ENCODE peak calls at places on chromosomes 5 and 9, in five cellular contexts. M is GM13977, V is AG08395, U is NCI-H1105, I is T1000. W is an unnamed sample.

GRCh38 chr5:151612689-151613427 is 21.7 kb upstream of the FAT2 start:
- DNase-seq in I (no peak), M (peak; percentile 61), V (no peak), U (no peak), W (no peak)

GRCh38 chr5:1975406-1975715 is 92.6 kb upstream of the IRX4 start:
- DNase-seq in I (no peak), V (no peak), U (peak; percentile 58), M (no peak), W (no peak)

GRCh38 chr5:27876071-27876470 is 837.7 kb upstream of the CDH9 start:
- DNase-seq in U (no peak), M (no peak), I (no peak), V (no peak), W (no peak)

GRCh38 chr5:171574374-171574773 is 154.9 kb downstream of the FGF18 start:
- DNase-seq in U (no peak), V (no peak), I (no peak), M (no peak), W (no peak)

GRCh38 chr9:18520395-18520794 is 46.4 kb downstream of the ADAMTSL1 start:
- DNase-seq in V (no peak), U (no peak), M (no peak), I (no peak), W (no peak)

GRCh38 chr9:68740561-68740960 is 35.5 kb downstream of the PIP5K1B start:
- DNase-seq in M (no peak), V (no peak), U (no peak), I (no peak), W (no peak)

GRCh38 chr9:14271078-14271673 is 42.8 kb downstream of the NFIB start:
- DNase-seq in V (no peak), I (peak; percentile 6), U (peak; percentile 96), M (no peak), W (peak; percentile 67)

GRCh38 chr9:77475641-77476473 is 172.3 kb downstream of the GNA14 start:
- DNase-seq in U (no peak), M (peak; percentile 45), I (no peak), V (peak; percentile 78), W (no peak)

GRCh38 chr5:14156611-14157493 is 13.7 kb downstream of the TRIO start:
- DNase-seq in U (no peak), V (peak; percentile 89), M (peak; percentile 65), I (peak; percentile 52), W (no peak)

GRCh38 chr5:150412319-150413175 is at the start of gene CD74:
- DNase-seq in V (peak; percentile 50), U (no peak), M (peak; percentile 89), I (no peak), W (peak; percentile 84)

GRCh38 chr5:66223637-66224036 is 79.5 kb downstream of the SREK1 start:
- DNase-seq in V (no peak), U (no peak), M (peak; percentile 15), I (no peak), W (peak; percentile 44)

W was measured in Ammon's horn.